ENCODE peak calls at places on chromosome 22, in eight cellular contexts. Z is GM13976, D is NCI-H187 treated with DMSO at 0.1 percent for 48 hours, Q is cerebellum, H is left ventricle myocardium superior, P is activated T-cell treated with anti-CD3 and anti-CD28 coated beads for 24 hours, N is neural crest cell, W is non-pigmented ciliary epithelial cell. Y is an unnamed sample.

GRCh38 chr22:38257170-38257569 is 15.6 kb downstream of the TMEM184B start:
- DNase-seq in H (no peak), Z (no peak), P (no peak), W (no peak), N (no peak), D (no peak), Q (no peak), Y (no peak)

GRCh38 chr22:24550902-24551229 is 4.1 kb downstream of the GUCD1 start:
- DNase-seq in Z (no peak), H (no peak), P (no peak), N (no peak), W (no peak), D (no peak), Q (no peak), Y (no peak)

GRCh38 chr22:24071686-24072085 is 60.6 kb downstream of the CABIN1 start:
- DNase-seq in P (no peak), Q (no peak), Z (no peak), N (no peak), W (no peak), H (no peak), D (no peak), Y (no peak)

GRCh38 chr22:30361916-30362631 is 5.3 kb downstream of the CCDC157 start:
- DNase-seq in Q (no peak), W (no peak), P (no peak), Z (no peak), N (no peak), D (no peak), H (no peak), Y (no peak)

GRCh38 chr22:18146389-18146753 is 3.6 kb upstream of the USP18 start:
- DNase-seq in P (no peak), W (no peak), Q (no peak), Z (no peak), N (no peak), H (no peak), D (no peak), Y (no peak)

GRCh38 chr22:29574762-29575450 is 6.0 kb downstream of the NIPSNAP1 start:
- DNase-seq in N (no peak), Z (no peak), Q (no peak), W (no peak), H (no peak), D (no peak), P (no peak), Y (no peak)

GRCh38 chr22:27515091-27515523 is 286.4 kb downstream of the MN1 start:
- DNase-seq in N (no peak), Q (no peak), H (peak; percentile 75), W (no peak), Z (no peak), D (no peak), P (no peak), Y (no peak)

GRCh38 chr22:47197735-47198500 is 435.5 kb downstream of the TBC1D22A start:
- DNase-seq in P (no peak), H (no peak), N (no peak), Q (no peak), W (no peak), D (no peak), Z (no peak), Y (no peak)

GRCh38 chr22:49934891-49935557 is 16.6 kb downstream of the CRELD2 start:
- DNase-seq in P (peak; percentile 81), W (no peak), N (no peak), Z (peak; percentile 81), Q (peak; percentile 49), H (peak; percentile 92), D (no peak), Y (no peak)

GRCh38 chr22:46010951-46011626 is 34.1 kb upstream of the WNT7B start:
- DNase-seq in P (no peak), N (no peak), Q (no peak), W (no peak), Z (no peak), D (no peak), H (peak; percentile 42), Y (no peak)

GRCh38 chr22:40498454-40499186 is 128.2 kb downstream of the SGSM3 start:
- DNase-seq in Q (no peak), P (no peak), N (no peak), W (peak; percentile 93), Z (no peak), H (no peak), D (no peak), Y (no peak)

Y was measured in cerebellar cortex.